ENCODE peak calls at places on chromosomes 7 and 10, in five cellular contexts. K, V, X, T and H are unnamed samples.

GRCh38 chr10:102352066-102352715 is 43.3 kb upstream of the NFKB2 start:
- DNase-seq in K (peak), V (peak), T (no peak), X (peak), H (peak)

GRCh38 chr7:105811189-105811847 is 65.1 kb downstream of the ATXN7L1 start:
- DNase-seq in T (no peak), V (no peak), X (no peak), K (no peak), H (no peak)

GRCh38 chr7:26495569-26495968 is 203.9 kb downstream of the SNX10 start:
- DNase-seq in X (no peak), V (no peak), T (no peak), K (no peak), H (no peak)

GRCh38 chr7:4178416-4178815 is 503.7 kb upstream of the FOXK1 start:
- DNase-seq in T (no peak), X (no peak), V (no peak), K (no peak), H (no peak)

GRCh38 chr7:157805716-157806115 is 468.9 kb downstream of the DNAJB6 start:
- DNase-seq in K (no peak), V (no peak), X (no peak), T (no peak), H (no peak)

GRCh38 chr7:106457678-106458077 is 172.9 kb upstream of the NAMPT start:
- DNase-seq in V (no peak), X (no peak), T (no peak), K (no peak), H (no peak)

GRCh38 chr7:142697270-142697669 is 52.0 kb upstream of the PRSS1 start:
- DNase-seq in V (no peak), K (no peak), T (no peak), X (no peak), H (no peak)

GRCh38 chr7:27150568-27151340 is 1.6 kb downstream of the HOXA3 start:
- DNase-seq in K (no peak), T (no peak), V (peak), X (peak), H (peak)

GRCh38 chr7:4951903-4952636 is 6.9 kb downstream of the MMD2 start:
- DNase-seq in K (no peak), T (no peak), X (peak), V (no peak), H (peak)